ENCODE peak calls at places on chromosomes 12 and 14, in eight cellular contexts. C is HFF-Myc, D is kidney, I is transverse colon, M is IMR-90, L is brain microvascular endothelial cell, G is NB4, K is fibroblast of the aortic adventitia. S is an unnamed sample.

GRCh38 chr12:103505371-103506236 is 9.8 kb upstream of the C12orf42 start:
- DNase-seq in C (no peak), D (no peak), I (no peak), M (no peak), L (no peak), G (no peak), K (no peak), S (peak; percentile 97)

GRCh38 chr14:73783107-73783727 is 68.4 kb upstream of the PTGR2 start:
- DNase-seq in C (no peak), D (no peak), I (no peak), M (no peak), L (no peak), G (no peak), K (no peak), S (peak; percentile 32)

GRCh38 chr14:83991666-83992065 is 1538.3 kb upstream of the FLRT2 start:
- DNase-seq in C (no peak), D (no peak), I (no peak), M (peak; percentile 54), L (no peak), G (no peak), K (no peak), S (no peak)

GRCh38 chr14:86787782-86788181 is 1205.2 kb downstream of the GALC start:
- DNase-seq in C (no peak), D (no peak), I (no peak), M (peak; percentile 65), L (no peak), G (peak; percentile 7), K (peak; percentile 70), S (no peak)

GRCh38 chr12:117836999-117837736 is 131.6 kb downstream of the KSR2 start:
- DNase-seq in C (peak; percentile 51), D (peak; percentile 86), I (peak; percentile 82), M (peak; percentile 60), L (peak; percentile 79), G (peak; percentile 80), K (peak; percentile 75), S (peak; percentile 72)

GRCh38 chr14:55052259-55052930 is 948 bp downstream of the MAPK1IP1L start:
- DNase-seq in C (no peak), D (no peak), I (no peak), M (peak; percentile 31), L (no peak), G (no peak), K (peak; percentile 59), S (no peak)

GRCh38 chr14:53331247-53331646 is 178.1 kb upstream of the DDHD1 start:
- DNase-seq in C (no peak), D (no peak), I (no peak), M (peak; percentile 93), L (peak; percentile 78), G (no peak), K (peak; percentile 51), S (no peak)

GRCh38 chr12:26369588-26369987 is 174.2 kb downstream of the SSPN start:
- DNase-seq in C (peak; percentile 50), D (no peak), I (no peak), M (peak; percentile 94), L (peak; percentile 86), G (peak; percentile 64), K (peak; percentile 83), S (no peak)

GRCh38 chr14:24958271-24958670 is 91.7 kb downstream of the STXBP6 start:
- DNase-seq in C (no peak), D (no peak), I (no peak), M (no peak), L (no peak), G (no peak), K (peak; percentile 54), S (no peak)

GRCh38 chr12:6977653-6978052 is 6.9 kb downstream of the EMG1 start:
- DNase-seq in C (no peak), D (no peak), I (no peak), M (no peak), L (no peak), G (no peak), K (no peak), S (no peak)

GRCh38 chr12:53217930-53218307 is 10.9 kb upstream of the ITGB7 start:
- DNase-seq in C (no peak), D (peak; percentile 39), I (no peak), M (peak; percentile 27), L (peak; percentile 20), G (no peak), K (peak; percentile 31), S (no peak)

GRCh38 chr12:25975682-25976081 is 17.2 kb downstream of the RASSF8 start:
- DNase-seq in C (no peak), D (no peak), I (no peak), M (no peak), L (no peak), G (no peak), K (no peak), S (no peak)

GRCh38 chr14:65281991-65282908 is 130.3 kb upstream of the FUT8 start:
- DNase-seq in C (no peak), D (no peak), I (no peak), M (peak; percentile 77), L (peak; percentile 75), G (peak; percentile 21), K (peak; percentile 68), S (peak; percentile 58)

GRCh38 chr12:116693259-116694227 is 44.3 kb downstream of the SPRING1 start:
- DNase-seq in C (no peak), D (no peak), I (peak; percentile 61), M (no peak), L (no peak), G (no peak), K (no peak), S (no peak)

GRCh38 chr14:93114713-93115068 is 1.0 kb downstream of the ITPK1 start:
- DNase-seq in C (no peak), D (peak; percentile 83), I (peak; percentile 45), M (no peak), L (no peak), G (no peak), K (no peak), S (no peak)

GRCh38 chr12:75837700-75838099 is 193.9 kb downstream of the PHLDA1 start:
- DNase-seq in C (no peak), D (peak; percentile 83), I (no peak), M (no peak), L (no peak), G (no peak), K (no peak), S (no peak)

GRCh38 chr14:104223101-104223809 is 84.9 kb downstream of the KIF26A start:
- DNase-seq in C (no peak), D (peak; percentile 78), I (peak; percentile 38), M (no peak), L (no peak), G (no peak), K (no peak), S (no peak)

GRCh38 chr14:49972199-49972671 is 79.4 kb downstream of the ARF6 start:
- DNase-seq in C (peak; percentile 89), D (no peak), I (peak; percentile 67), M (peak; percentile 74), L (no peak), G (peak; percentile 10), K (peak; percentile 58), S (peak; percentile 51)

GRCh38 chr14:49970474-49971147 is 77.7 kb downstream of the ARF6 start:
- DNase-seq in C (no peak), D (no peak), I (no peak), M (peak; percentile 49), L (peak; percentile 45), G (no peak), K (peak; percentile 95), S (no peak)

GRCh38 chr14:49972840-49973239 is 80.0 kb downstream of the ARF6 start:
- DNase-seq in C (peak; percentile 69), D (no peak), I (peak; percentile 74), M (peak; percentile 92), L (peak; percentile 93), G (no peak), K (peak; percentile 89), S (peak; percentile 51)

GRCh38 chr14:49969961-49970360 is 77.1 kb downstream of the ARF6 start:
- DNase-seq in C (no peak), D (no peak), I (no peak), M (no peak), L (no peak), G (no peak), K (no peak), S (no peak)

GRCh38 chr14:49971156-49972141 is 78.6 kb downstream of the ARF6 start:
- DNase-seq in C (peak; percentile 38), D (no peak), I (peak; percentile 63), M (peak; percentile 25), L (no peak), G (peak; percentile 42), K (peak; percentile 64), S (peak; percentile 93)
- TF ChIP-seq CTCF in C (no peak), D (no peak), I (no peak), M (no peak), L (no peak), G (no peak), K (no peak), S (no peak)

GRCh38 chr12:643478-644292 is 19.6 kb downstream of the NINJ2 start:
- DNase-seq in C (no peak), D (no peak), I (peak; percentile 42), M (no peak), L (no peak), G (peak; percentile 72), K (no peak), S (peak; percentile 79)

GRCh38 chr12:644818-645552 is 18.3 kb downstream of the NINJ2 start:
- DNase-seq in C (no peak), D (no peak), I (no peak), M (no peak), L (no peak), G (no peak), K (peak; percentile 82), S (no peak)

GRCh38 chr12:644293-644639 is 19.0 kb downstream of the NINJ2 start:
- DNase-seq in C (no peak), D (no peak), I (no peak), M (no peak), L (no peak), G (no peak), K (no peak), S (no peak)

GRCh38 chr12:645563-646071 is 17.6 kb downstream of the NINJ2 start:
- DNase-seq in C (no peak), D (no peak), I (no peak), M (peak; percentile 62), L (peak; percentile 58), G (peak; percentile 62), K (peak; percentile 73), S (no peak)

GRCh38 chr12:642633-643477 is 20.4 kb downstream of the NINJ2 start:
- DNase-seq in C (no peak), D (peak; percentile 94), I (peak; percentile 84), M (peak; percentile 34), L (no peak), G (peak; percentile 92), K (peak; percentile 26), S (peak; percentile 94)
- H3K4me3 ChIP-seq in C (peak overlapping the region; percentile 40), D (peak overlapping the region; percentile 61), I (peak overlapping the region; percentile 81), M (peak overlapping the region; percentile 36), L (peak overlapping the region; percentile 47), G (peak overlapping the region; percentile 75), K (peak overlapping the region; percentile 47), S (peak overlapping the region; percentile 66)

DNA sequence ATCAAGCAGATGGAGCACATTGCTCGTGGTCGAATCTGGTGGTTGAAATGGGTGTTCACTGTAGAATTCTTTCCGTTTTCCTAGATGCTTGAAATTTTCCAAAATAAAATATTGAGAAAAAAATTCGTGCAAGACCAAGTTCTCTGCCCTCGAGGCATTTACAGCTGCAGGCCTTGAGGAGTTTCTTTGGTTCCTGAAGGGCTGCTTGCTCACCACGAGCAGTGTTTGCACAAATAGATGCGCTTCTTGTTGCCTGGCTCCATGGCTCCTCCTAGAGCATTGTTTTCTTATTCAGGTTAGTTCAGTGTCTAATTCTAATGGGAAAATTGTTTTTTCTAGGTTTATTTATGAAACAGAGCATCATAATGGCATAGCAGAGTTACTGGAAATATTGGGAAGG is 74.5 kb upstream of the DYNC1H1 start:
- DNase-seq in C (no peak), D (no peak), I (peak; percentile 5), M (no peak), L (no peak), G (peak; percentile 32), K (peak; percentile 33), S (peak; percentile 22)
- TF ChIP-seq CTCF in C (no peak), D (no peak), I (peak; percentile 15), M (no peak), L (peak; percentile 19), G (no peak), K (no peak), S (no peak)

GRCh38 chr12:62606654-62607053 is 140.0 kb downstream of the MON2 start:
- DNase-seq in C (no peak), D (no peak), I (no peak), M (no peak), L (no peak), G (no peak), K (peak; percentile 14), S (no peak)
- H3K4me3 ChIP-seq in C (no peak overlapping the region), D (no peak overlapping the region), I (no peak overlapping the region), M (no peak overlapping the region), L (no peak overlapping the region), G (no peak overlapping the region), K (peak overlapping the region; percentile 20), S (no peak overlapping the region)